ENCODE peak calls at places on chromosomes 11 and 22, in five cellular contexts. R is right atrium auricular region, C is tibial artery, J is body of pancreas, N is cardiac muscle cell. G is an unnamed sample. For H3K36me3 and H3K4me1, the result is how much of the 10 kb centered on the place peaks cover.

GRCh38 chr11:59953463-59954218 is 10.2 kb upstream of the OOSP4A start:
- DNase-seq in C (no peak), R (no peak), N (no peak), J (no peak), G (no peak)

GRCh38 chr22:37643225-37643847 is 3.9 kb downstream of the SH3BP1 start:
- DNase-seq in C (peak), R (peak), N (peak), J (peak), G (peak)

GRCh38 chr11:118415739-118416068 is 14.3 kb downstream of the ATP5MG start:
- DNase-seq in C (no peak), J (peak), R (no peak), N (no peak), G (no peak)

GRCh38 chr11:2217211-2218081 is 45.8 kb upstream of the TH start:
- DNase-seq in C (no peak), R (no peak), N (no peak), J (peak), G (no peak)

GRCh38 chr11:89508544-89508943 is 17.4 kb upstream of the NOX4 start:
- DNase-seq in R (no peak), N (no peak), J (no peak), C (no peak), G (no peak)

GRCh38 chr22:16804882-16805281 is 20.3 kb downstream of the XKR3 start:
- DNase-seq in N (no peak), R (no peak), J (no peak), C (no peak), G (no peak)

GRCh38 chr11:7600205-7600775 is 73.0 kb downstream of the CYB5R2 start:
- DNase-seq in N (no peak), J (peak), C (peak), R (peak), G (peak)

GRCh38 chr11:22510010-22510409 is 115.6 kb downstream of the FANCF start:
- DNase-seq in J (no peak), R (no peak), C (no peak), N (no peak), G (no peak)

GRCh38 chr11:46249103-46249942 is 28.1 kb upstream of the CREB3L1 start:
- DNase-seq in C (no peak), R (no peak), N (no peak), J (no peak), G (peak)

GRCh38 chr11:44028816-44029506 is 18.8 kb upstream of the ACCSL start:
- DNase-seq in C (no peak), N (no peak), R (peak), J (no peak), G (no peak)

GRCh38 chr11:122628691-122629555 is 26.6 kb upstream of the UBASH3B start:
- DNase-seq in J (peak), R (peak), C (peak), N (peak), G (peak)

GRCh38 chr22:37239336-37240239 is 4.5 kb downstream of the RAC2 start:
- DNase-seq in C (peak), J (no peak), N (no peak), R (no peak), G (no peak)

GRCh38 chr11:27213232-27213660 is 149.8 kb downstream of the CCDC34 start:
- DNase-seq in C (no peak), R (no peak), J (no peak), N (peak), G (no peak)

GRCh38 chr11:113163291-113164030 is 150.9 kb upstream of the TTC12 start:
- DNase-seq in J (no peak), R (no peak), C (no peak), N (no peak), G (peak)

GRCh38 chr22:46849101-46849500 is 86.7 kb downstream of the TBC1D22A start:
- DNase-seq in R (no peak), N (no peak), J (no peak), C (no peak), G (no peak)

GRCh38 chr11:115659061-115659963 is 155.1 kb upstream of the CADM1 start:
- DNase-seq in R (no peak), C (no peak), N (peak), J (no peak), G (peak)

DNA sequence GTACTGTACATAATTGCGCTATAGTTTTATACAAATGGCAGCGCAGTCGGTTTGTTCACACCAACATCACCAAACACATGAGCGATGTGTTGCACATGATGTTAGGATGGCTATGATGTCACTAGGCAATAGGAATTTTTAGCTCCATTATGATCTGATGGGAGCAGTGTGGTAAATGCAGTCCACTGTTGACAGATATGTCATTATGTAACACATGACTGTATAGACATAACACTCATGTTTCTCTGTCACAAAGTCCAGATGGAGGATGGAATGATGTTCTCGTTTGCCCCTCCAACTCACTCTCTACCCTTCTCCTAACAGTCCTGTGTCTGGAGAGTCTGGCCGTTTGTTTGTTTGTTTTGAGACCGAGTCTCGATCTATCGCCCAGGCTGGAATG is 288.5 kb downstream of the LARGE1 start:
- DNase-seq in R (no peak), C (no peak), N (no peak), J (no peak), G (no peak)
- H3K36me3 ChIP-seq in R (under half), C (under half), N (under half), J (under half), G (under half)

DNA sequence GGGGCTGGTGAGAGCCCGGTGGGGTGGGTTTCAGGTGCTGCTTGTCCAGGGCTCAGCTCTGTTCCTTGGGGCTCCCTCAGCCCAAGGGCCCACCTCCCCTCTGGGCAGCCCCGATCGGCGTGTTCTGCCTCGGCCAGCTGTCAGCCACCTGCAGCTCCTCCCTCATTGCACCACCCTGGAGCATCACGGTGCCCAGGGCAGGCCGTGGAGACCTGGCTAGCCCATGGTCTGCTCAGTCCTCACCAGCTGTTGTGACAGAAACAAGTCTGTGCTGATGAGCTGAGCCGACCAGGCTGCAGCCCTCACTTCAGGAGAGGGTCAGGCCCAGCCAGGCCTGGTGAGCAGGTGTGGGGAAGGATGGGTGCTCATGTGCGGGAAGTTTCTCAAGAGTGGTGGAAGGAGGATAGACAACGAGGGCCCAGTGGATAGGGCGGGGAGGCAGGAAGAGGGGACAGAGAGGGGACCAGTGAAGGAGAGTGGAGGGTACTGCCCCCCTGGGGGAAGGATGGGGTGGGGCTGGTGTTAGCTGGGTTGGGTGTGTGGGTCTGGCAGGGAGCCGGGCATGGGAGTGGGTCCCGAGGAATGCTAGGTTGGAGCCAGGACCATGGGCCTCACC is 16.5 kb upstream of the RTN4R start:
- DNase-seq in N (no peak), R (no peak), J (no peak), C (no peak), G (no peak)
- H3K4me1 ChIP-seq in N (under half), R (under half), J (under half), C (under half), G (under half)

GRCh38 chr11:126112547-126112946 is 49.9 kb upstream of the CDON start:
- DNase-seq in J (no peak), C (no peak), R (peak), N (no peak), G (no peak)
- TF ChIP-seq CTCF in J (no peak), C (no peak), R (no peak), N (no peak), G (no peak)

GRCh38 chr11:128528294-128528693 is 59.1 kb downstream of the ETS1 start:
- DNase-seq in J (no peak), R (no peak), C (no peak), N (no peak), G (no peak)
- H3K36me3 ChIP-seq in J (under half), R (under half), C (under half), N (under half), G (under half)